ENCODE peak calls at places on chromosomes 11 and 22, in four cellular contexts. P, Q, J and U are unnamed samples.

GRCh38 chr11:23563591-23563990 is 703.3 kb upstream of the CCDC179 start:
- DNase-seq in P (no peak), Q (no peak), J (no peak), U (no peak)

GRCh38 chr22:50733521-50734342 is 4.3 kb upstream of the ACR start:
- DNase-seq in P (no peak), Q (peak; percentile 70), J (no peak), U (no peak)

GRCh38 chr11:71539017-71539416 is 1.2 kb downstream of the KRTAP5-8 start:
- DNase-seq in P (no peak), Q (no peak), J (no peak), U (no peak)

GRCh38 chr22:39946571-39947407 is 13.4 kb upstream of the TMA7B start:
- DNase-seq in P (no peak), Q (no peak), J (no peak), U (no peak)

GRCh38 chr11:18748766-18749375 is 22.9 kb upstream of the IGSF22 start:
- DNase-seq in P (no peak), Q (no peak), J (no peak), U (no peak)

GRCh38 chr11:30128269-30128932 is 102.4 kb upstream of the FSHB start:
- DNase-seq in P (no peak), Q (no peak), J (peak; percentile 42), U (no peak)

GRCh38 chr11:100681064-100681502 is 6.0 kb upstream of the ARHGAP42 start:
- DNase-seq in P (no peak), Q (peak; percentile 90), J (peak; percentile 72), U (peak; percentile 84)

GRCh38 chr11:101860694-101861371 is 54.0 kb upstream of the CEP126 start:
- DNase-seq in P (no peak), Q (no peak), J (peak; percentile 70), U (peak; percentile 31)

GRCh38 chr11:44858796-44859527 is 91.7 kb downstream of the TP53I11 start:
- DNase-seq in P (no peak), Q (peak; percentile 33), J (no peak), U (no peak)

GRCh38 chr11:10298342-10298741 is 4.3 kb upstream of the SBF2 start:
- DNase-seq in P (no peak), Q (no peak), J (peak; percentile 36), U (peak; percentile 65)

GRCh38 chr11:62710001-62710345 is 2.5 kb downstream of the GNG3 start:
- DNase-seq in P (no peak), Q (no peak), J (no peak), U (no peak)

GRCh38 chr22:49934144-49934890 is 15.9 kb downstream of the CRELD2 start:
- DNase-seq in P (no peak), Q (peak; percentile 91), J (no peak), U (no peak)

GRCh38 chr22:36417281-36417686 is 29.5 kb upstream of the MYH9 start:
- DNase-seq in P (no peak), Q (no peak), J (no peak), U (peak; percentile 13)

GRCh38 chr11:27902981-27903624 is 202.8 kb upstream of the BDNF start:
- DNase-seq in P (no peak), Q (no peak), J (peak; percentile 25), U (no peak)

GRCh38 chr11:8101421-8101820 is 20.4 kb downstream of the TUB start:
- DNase-seq in P (no peak), Q (peak; percentile 70), J (no peak), U (no peak)

GRCh38 chr11:125679397-125679796 is 1.2 kb downstream of the ACRV1 start:
- DNase-seq in P (no peak), Q (no peak), J (no peak), U (no peak)

DNA sequence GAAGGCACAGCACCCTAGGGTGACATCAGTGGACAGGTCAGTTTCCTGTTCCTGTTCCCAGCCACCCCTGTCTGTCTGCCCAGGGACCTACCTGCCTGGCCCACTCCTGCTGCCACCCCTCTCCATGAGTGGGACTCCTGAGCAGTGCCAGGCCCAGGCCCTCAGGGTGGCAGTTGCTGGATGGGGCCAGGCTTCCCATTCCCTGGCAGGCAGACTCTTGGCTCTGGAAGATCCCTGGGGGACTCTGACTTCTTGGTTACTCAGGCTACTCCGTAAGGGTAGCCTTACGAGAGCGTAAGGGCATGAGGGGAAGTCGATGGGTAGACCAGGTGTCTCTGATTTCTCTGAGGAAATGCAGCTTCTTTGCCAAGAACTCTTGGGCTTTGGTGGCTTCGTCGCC is 2.7 kb downstream of the TAGLN start:
- DNase-seq in P (no peak), Q (no peak), J (no peak), U (no peak)
- H3K4me3 ChIP-seq in P (peak overlapping the region; percentile 63), Q (peak overlapping the region; percentile 39), J (no peak overlapping the region), U (no peak overlapping the region)

GRCh38 chr22:33844273-33844672 is 76.0 kb downstream of the LARGE1 start:
- DNase-seq in P (no peak), Q (no peak), J (no peak), U (no peak)

GRCh38 chr22:33838644-33839043 is 81.6 kb downstream of the LARGE1 start:
- DNase-seq in P (no peak), Q (no peak), J (no peak), U (no peak)

GRCh38 chr22:33842421-33843094 is 77.7 kb downstream of the LARGE1 start:
- DNase-seq in P (no peak), Q (no peak), J (no peak), U (no peak)

GRCh38 chr22:33842006-33842354 is 78.3 kb downstream of the LARGE1 start:
- DNase-seq in P (no peak), Q (no peak), J (no peak), U (no peak)

GRCh38 chr22:33841281-33842005 is 78.8 kb downstream of the LARGE1 start:
- DNase-seq in P (no peak), Q (no peak), J (no peak), U (no peak)
- H3K4me3 ChIP-seq in P (no peak overlapping the region), Q (no peak overlapping the region), J (no peak overlapping the region), U (no peak overlapping the region)

DNA sequence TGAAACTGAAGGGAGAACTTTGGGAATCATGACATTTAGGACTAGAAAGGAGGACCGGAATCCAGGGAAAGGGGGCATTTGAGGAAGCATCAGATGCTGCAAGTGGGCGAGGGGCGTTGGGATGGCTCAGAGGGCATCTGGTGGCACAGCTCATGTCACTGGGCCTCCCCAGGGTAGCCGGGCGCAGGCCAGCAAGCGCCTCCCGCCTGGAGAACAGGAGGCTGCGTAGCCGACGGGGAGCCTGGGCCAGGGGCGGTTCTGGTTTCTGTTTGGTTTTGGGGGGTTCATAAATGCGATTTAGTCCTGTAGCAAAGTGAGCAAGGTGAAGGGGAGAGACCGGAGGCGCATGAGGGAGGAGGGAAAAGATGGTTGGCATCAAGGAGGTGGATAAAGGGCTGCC is 443 bp upstream of the ST14 start:
- DNase-seq in P (no peak), Q (no peak), J (no peak), U (no peak)
- H3K4me3 ChIP-seq in P (no peak overlapping the region), Q (peak overlapping the region; percentile 47), J (no peak overlapping the region), U (no peak overlapping the region)

GRCh38 chr11:76787271-76787670 is 4.1 kb downstream of the TSKU start:
- DNase-seq in P (no peak), Q (no peak), J (no peak), U (no peak)
- H3K4me3 ChIP-seq in P (no peak overlapping the region), Q (no peak overlapping the region), J (peak overlapping the region; percentile 71), U (no peak overlapping the region)

GRCh38 chr11:111983187-111983986 is 41.8 kb upstream of the DLAT start:
- DNase-seq in P (no peak), Q (no peak), J (peak; percentile 6), U (no peak)

GRCh38 chr11:111982019-111982464 is 43.2 kb upstream of the DLAT start:
- DNase-seq in P (no peak), Q (no peak), J (peak; percentile 48), U (peak; percentile 27)

GRCh38 chr11:111990381-111990780 is 34.8 kb upstream of the DLAT start:
- DNase-seq in P (no peak), Q (no peak), J (no peak), U (no peak)

GRCh38 chr11:111982532-111983186 is 42.5 kb upstream of the DLAT start:
- DNase-seq in P (no peak), Q (no peak), J (no peak), U (no peak)

DNA sequence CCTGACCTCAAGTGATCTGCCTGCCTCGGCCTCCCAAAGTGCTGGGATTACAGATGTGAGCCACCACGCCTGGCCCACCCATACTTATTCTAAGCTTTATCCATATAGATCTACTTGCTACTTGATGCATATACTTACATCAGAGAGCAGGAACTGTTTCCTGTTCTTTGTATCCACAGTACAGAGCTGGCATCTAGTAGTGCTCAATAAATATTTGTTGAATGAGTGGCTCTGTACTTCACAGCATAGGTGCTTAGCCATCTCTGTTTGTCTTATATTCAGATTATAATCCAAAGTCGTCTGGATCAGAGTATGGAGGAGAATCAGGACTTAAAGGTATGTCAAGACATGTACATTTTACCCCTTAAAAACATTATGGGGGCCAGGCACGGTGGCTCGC is 38.6 kb upstream of the DLAT start:
- DNase-seq in P (no peak), Q (no peak), J (no peak), U (no peak)
- H3K4me3 ChIP-seq in P (no peak overlapping the region), Q (no peak overlapping the region), J (no peak overlapping the region), U (no peak overlapping the region)

DNA sequence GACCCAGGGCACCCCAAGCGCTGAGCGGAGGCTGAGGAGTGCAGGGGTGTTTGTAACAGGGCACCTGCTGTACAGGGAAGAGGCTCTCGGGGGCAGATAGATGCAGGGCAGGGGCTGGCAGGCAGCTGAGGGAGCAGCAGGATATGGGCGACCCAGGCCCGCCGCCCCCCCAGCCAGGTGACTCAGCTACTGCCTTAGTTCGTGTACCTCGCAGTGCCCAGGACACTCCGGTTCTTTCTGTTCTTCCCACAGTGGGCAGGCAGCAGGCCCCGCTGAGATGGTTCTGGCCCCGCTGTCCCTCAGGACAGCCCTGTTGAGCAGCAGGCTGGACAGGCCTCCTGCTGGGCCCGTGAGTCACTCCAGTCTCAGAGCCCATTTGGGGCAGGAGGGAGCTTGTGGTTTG is 16.2 kb downstream of the PHLDA2 start:
- DNase-seq in P (no peak), Q (no peak), J (no peak), U (no peak)
- H3K4me3 ChIP-seq in P (no peak overlapping the region), Q (no peak overlapping the region), J (peak overlapping the region; percentile 25), U (no peak overlapping the region)

GRCh38 chr11:65788801-65789200 is 1.9 kb downstream of the OVOL1 start:
- DNase-seq in P (no peak), Q (no peak), J (no peak), U (no peak)
- H3K4me3 ChIP-seq in P (no peak overlapping the region), Q (no peak overlapping the region), J (no peak overlapping the region), U (no peak overlapping the region)

GRCh38 chr11:118910309-118911112 is 15.2 kb downstream of the BCL9L start:
- DNase-seq in P (peak; percentile 68), Q (peak; percentile 84), J (peak; percentile 75), U (no peak)

GRCh38 chr11:118907749-118908106 is 18.0 kb downstream of the BCL9L start:
- DNase-seq in P (no peak), Q (no peak), J (no peak), U (no peak)

GRCh38 chr11:118908264-118908663 is 17.5 kb downstream of the BCL9L start:
- DNase-seq in P (no peak), Q (peak; percentile 64), J (no peak), U (no peak)

GRCh38 chr11:118909619-118910308 is 16.0 kb downstream of the BCL9L start:
- DNase-seq in P (no peak), Q (peak; percentile 72), J (no peak), U (no peak)

GRCh38 chr11:118908931-118909618 is 16.7 kb downstream of the BCL9L start:
- DNase-seq in P (peak; percentile 76), Q (peak; percentile 74), J (peak; percentile 84), U (no peak)
- H3K4me3 ChIP-seq in P (peak overlapping the region; percentile 50), Q (no peak overlapping the region), J (peak overlapping the region; percentile 52), U (no peak overlapping the region)